ENCODE peak calls at places on chromosomes 3 and 15, in nine cellular contexts. E is endothelial cell of umbilical vein, Z is heart left ventricle, Y is dermis blood vessel endothelial cell, F is iris pigment epithelial cell, I is heart right ventricle, H is right atrium auricular region, J is tibial artery, W is lower leg skin. U is an unnamed sample.

GRCh38 chr15:73983211-73983727 is 8.8 kb downstream of the STOML1 start:
- DNase-seq in E (peak), Z (peak), Y (peak), F (peak), I (peak), H (peak), J (peak), W (no peak), U (no peak)

GRCh38 chr3:27905625-27906024 is 183.5 kb upstream of the EOMES start:
- DNase-seq in E (no peak), Z (no peak), Y (no peak), F (no peak), I (no peak), H (no peak), J (no peak), W (no peak), U (no peak)

GRCh38 chr3:171234298-171235020 is 207.9 kb upstream of the SLC2A2 start:
- DNase-seq in E (no peak), Z (peak), Y (no peak), F (no peak), I (peak), H (no peak), J (no peak), W (no peak), U (no peak)

GRCh38 chr3:66403268-66403990 is 97.4 kb downstream of the LRIG1 start:
- DNase-seq in E (no peak), Z (peak), Y (no peak), F (no peak), I (no peak), H (no peak), J (no peak), W (no peak), U (no peak)

GRCh38 chr3:25483456-25483855 is 55.4 kb downstream of the RARB start:
- DNase-seq in E (peak), Z (no peak), Y (no peak), F (peak), I (no peak), H (no peak), J (no peak), W (no peak), U (no peak)

GRCh38 chr3:161051856-161052255 is 53.3 kb downstream of the B3GALNT1 start:
- DNase-seq in E (no peak), Z (no peak), Y (no peak), F (no peak), I (no peak), H (no peak), J (no peak), W (no peak), U (no peak)

GRCh38 chr15:81163961-81164800 is 30.1 kb downstream of the CFAP161 start:
- DNase-seq in E (no peak), Z (no peak), Y (peak), F (peak), I (no peak), H (no peak), J (no peak), W (no peak), U (no peak)

GRCh38 chr3:50687127-50687751 is 12.5 kb downstream of the DOCK3 start:
- DNase-seq in E (no peak), Z (no peak), Y (no peak), F (no peak), I (no peak), H (no peak), J (no peak), W (no peak), U (no peak)

GRCh38 chr3:168801792-168802191 is 706.1 kb upstream of the GOLIM4 start:
- DNase-seq in E (peak), Z (no peak), Y (peak), F (peak), I (no peak), H (no peak), J (no peak), W (no peak), U (no peak)

GRCh38 chr15:57542505-57542817 is 49.2 kb upstream of the MYZAP start:
- DNase-seq in E (no peak), Z (no peak), Y (no peak), F (no peak), I (no peak), H (no peak), J (no peak), W (no peak), U (no peak)

GRCh38 chr3:164641071-164641470 is 437.2 kb downstream of the SI start:
- DNase-seq in E (no peak), Z (no peak), Y (no peak), F (peak), I (no peak), H (no peak), J (no peak), W (no peak), U (no peak)

GRCh38 chr15:68644088-68644904 is 65.5 kb downstream of the CORO2B start:
- DNase-seq in E (no peak), Z (no peak), Y (peak), F (peak), I (no peak), H (no peak), J (no peak), W (no peak), U (no peak)

GRCh38 chr3:139520028-139520737 is 19.4 kb downstream of the RBP1 start:
- DNase-seq in E (no peak), Z (no peak), Y (no peak), F (peak), I (no peak), H (peak), J (no peak), W (peak), U (no peak)

GRCh38 chr15:81155375-81156218 is 21.5 kb downstream of the CFAP161 start:
- DNase-seq in E (peak), Z (no peak), Y (peak), F (peak), I (no peak), H (peak), J (no peak), W (peak), U (peak)

GRCh38 chr15:61447981-61448380 is 218.9 kb upstream of the RORA start:
- DNase-seq in E (no peak), Z (no peak), Y (no peak), F (no peak), I (no peak), H (no peak), J (no peak), W (no peak), U (no peak)